ENCODE peak calls at places on chromosomes 4 and X, in six cellular contexts. L is lower lobe of right lung, U is T-helper 9 cell, Y is heart right ventricle, I is AG10803, J is coronary artery. G is an unnamed sample.

GRCh38 chr4:11402192-11402591 is 26.5 kb downstream of the HS3ST1 start:
- DNase-seq in L (no peak), U (no peak), Y (no peak), I (no peak), J (no peak), G (no peak)

GRCh38 chr4:183721207-183722081 is 62.4 kb downstream of the TRAPPC11 start:
- DNase-seq in L (peak; percentile 80), U (peak; percentile 8), Y (peak; percentile 60), I (peak; percentile 24), J (no peak), G (no peak)

GRCh38 chrX:71618303-71618721 is at the start of gene CXCR3:
- DNase-seq in L (peak; percentile 54), U (peak; percentile 43), Y (peak; percentile 23), I (no peak), J (no peak), G (no peak)

GRCh38 chr4:150402968-150403367 is 179.0 kb upstream of the MAB21L2 start:
- DNase-seq in L (peak; percentile 52), U (no peak), Y (peak; percentile 49), I (no peak), J (no peak), G (peak; percentile 62)

GRCh38 chrX:6021316-6022091 is 207.2 kb downstream of the NLGN4X start:
- DNase-seq in L (no peak), U (no peak), Y (no peak), I (peak; percentile 0), J (no peak), G (peak; percentile 53)

GRCh38 chr4:54657556-54658313 is at the start of gene KIT:
- DNase-seq in L (peak; percentile 58), U (peak; percentile 14), Y (peak; percentile 12), I (peak; percentile 18), J (no peak), G (peak; percentile 51)

GRCh38 chrX:45515262-45516215 is 314.9 kb upstream of the DIPK2B start:
- DNase-seq in L (peak; percentile 67), U (peak; percentile 8), Y (peak; percentile 30), I (peak; percentile 96), J (peak; percentile 79), G (peak; percentile 17)

GRCh38 chrX:3548743-3549441 is 164.6 kb downstream of the PRKX start:
- DNase-seq in L (no peak), U (no peak), Y (peak; percentile 12), I (peak; percentile 89), J (no peak), G (peak; percentile 59)

GRCh38 chr4:163111588-163111987 is 55.1 kb downstream of the NAF1 start:
- DNase-seq in L (no peak), U (no peak), Y (no peak), I (no peak), J (no peak), G (no peak)

GRCh38 chr4:159608434-159608833 is 505.6 kb downstream of the RAPGEF2 start:
- DNase-seq in L (no peak), U (no peak), Y (no peak), I (no peak), J (no peak), G (no peak)

GRCh38 chrX:39456894-39457600 is 640.7 kb downstream of the BCOR start:
- DNase-seq in L (no peak), U (no peak), Y (no peak), I (peak; percentile 11), J (no peak), G (no peak)

GRCh38 chr4:13548984-13549546 is 4.8 kb upstream of the NKX3-2 start:
- DNase-seq in L (peak; percentile 86), U (peak; percentile 73), Y (peak; percentile 67), I (peak; percentile 68), J (no peak), G (peak; percentile 75)

GRCh38 chr4:52199574-52200338 is 148.7 kb downstream of the SPATA18 start:
- DNase-seq in L (no peak), U (no peak), Y (no peak), I (peak; percentile 86), J (no peak), G (no peak)

GRCh38 chr4:34289962-34290361 is 1954.4 kb downstream of the ARAP2 start:
- DNase-seq in L (no peak), U (no peak), Y (no peak), I (no peak), J (no peak), G (no peak)

GRCh38 chr4:8396762-8397406 is 43.6 kb downstream of the ACOX3 start:
- DNase-seq in L (no peak), U (no peak), Y (no peak), I (no peak), J (peak; percentile 64), G (no peak)

GRCh38 chrX:40661489-40661888 is 14.1 kb upstream of the CXorf38 start:
- DNase-seq in L (no peak), U (no peak), Y (no peak), I (no peak), J (no peak), G (no peak)

GRCh38 chr4:158768577-158769174 is at the start of gene FNIP2:
- DNase-seq in L (peak; percentile 88), U (peak; percentile 68), Y (peak; percentile 85), I (peak; percentile 75), J (peak; percentile 88), G (peak; percentile 55)

GRCh38 chrX:72382199-72382590 is 76.5 kb upstream of the CITED1 start:
- DNase-seq in L (no peak), U (no peak), Y (peak; percentile 23), I (no peak), J (no peak), G (no peak)

GRCh38 chr4:177222776-177223175 is 86.9 kb upstream of the NEIL3 start:
- DNase-seq in L (no peak), U (no peak), Y (no peak), I (no peak), J (no peak), G (no peak)

GRCh38 chr4:81136161-81136910 is 78.7 kb downstream of the PRKG2 start:
- DNase-seq in L (no peak), U (no peak), Y (no peak), I (peak; percentile 99), J (no peak), G (no peak)

GRCh38 chr4:109294006-109294405 is 8.5 kb downstream of the COL25A1 start:
- DNase-seq in L (no peak), U (no peak), Y (no peak), I (no peak), J (no peak), G (no peak)

GRCh38 chrX:50913520-50913919 is 3.0 kb downstream of the BMP15 start:
- DNase-seq in L (no peak), U (no peak), Y (peak; percentile 8), I (no peak), J (no peak), G (no peak)

GRCh38 chr4:107046261-107046660 is 10.1 kb upstream of the DKK2 start:
- DNase-seq in L (no peak), U (no peak), Y (no peak), I (no peak), J (no peak), G (no peak)

GRCh38 chr4:181548873-181549541 is 694.2 kb upstream of the TENM3 start:
- DNase-seq in L (no peak), U (no peak), Y (no peak), I (peak; percentile 80), J (no peak), G (no peak)

GRCh38 chrX:109485470-109486340 is 3.8 kb upstream of the GUCY2F start:
- DNase-seq in L (peak; percentile 51), U (peak; percentile 50), Y (peak; percentile 50), I (peak; percentile 59), J (no peak), G (peak; percentile 43)

GRCh38 chr4:15694431-15694830 is 8.4 kb upstream of the BST1 start:
- DNase-seq in L (no peak), U (no peak), Y (no peak), I (no peak), J (no peak), G (no peak)

GRCh38 chr4:43512253-43512652 is 619.7 kb downstream of the GRXCR1 start:
- DNase-seq in L (no peak), U (no peak), Y (no peak), I (no peak), J (no peak), G (no peak)

GRCh38 chr4:2850966-2851782 is 7.5 kb downstream of the ADD1 start:
- DNase-seq in L (no peak), U (no peak), Y (no peak), I (peak; percentile 60), J (no peak), G (no peak)

GRCh38 chr4:8544282-8544681 is 35.9 kb upstream of the GPR78 start:
- DNase-seq in L (no peak), U (no peak), Y (no peak), I (no peak), J (no peak), G (no peak)

GRCh38 chr4:19772581-19772980 is 479.1 kb upstream of the SLIT2 start:
- DNase-seq in L (no peak), U (no peak), Y (no peak), I (no peak), J (no peak), G (no peak)

GRCh38 chr4:108738307-108738706 is 24.5 kb downstream of the ETNPPL start:
- DNase-seq in L (no peak), U (no peak), Y (no peak), I (no peak), J (no peak), G (no peak)

GRCh38 chr4:127212701-127213100 is 420.1 kb upstream of the INTU start:
- DNase-seq in L (no peak), U (no peak), Y (no peak), I (no peak), J (no peak), G (no peak)

GRCh38 chrX:20670611-20671010 is 403.9 kb upstream of the RPS6KA3 start:
- DNase-seq in L (no peak), U (no peak), Y (no peak), I (no peak), J (no peak), G (no peak)